ENCODE peak calls at places on chromosomes 7 and 10, in six cellular contexts. L is NB4, F is kidney epithelial cell, K is nephron progenitor cell, N is astrocyte of the spinal cord, X is GM13976. H is an unnamed sample.

GRCh38 chr10:132208489-132209050 is 21.8 kb downstream of the DPYSL4 start:
- DNase-seq in X (no peak), L (no peak), F (no peak), N (no peak), K (no peak), H (no peak)

GRCh38 chr7:979886-980571 is 3.0 kb upstream of the CYP2W1 start:
- DNase-seq in K (no peak), F (peak), L (peak), X (no peak), N (no peak), H (peak)

GRCh38 chr10:88582806-88583583 is at the start of gene RNLS:
- DNase-seq in N (peak), X (peak), K (peak), F (no peak), L (peak), H (peak)

GRCh38 chr7:118689403-118689802 is 464.9 kb downstream of the ANKRD7 start:
- DNase-seq in X (no peak), L (no peak), K (no peak), F (no peak), N (no peak), H (no peak)

GRCh38 chr10:96276831-96277230 is 5.5 kb upstream of the BLNK start:
- DNase-seq in X (no peak), L (no peak), K (no peak), F (no peak), N (no peak), H (no peak)

GRCh38 chr10:79027147-79028055 is 41.4 kb upstream of the ZMIZ1 start:
- DNase-seq in L (peak), F (no peak), X (no peak), K (no peak), N (no peak), H (peak)

GRCh38 chr10:58064714-58065528 is 202.8 kb downstream of the IPMK start:
- DNase-seq in F (peak), L (peak), N (peak), K (peak), X (peak), H (no peak)

GRCh38 chr10:62769574-62770242 is 34.8 kb upstream of the ADO start:
- DNase-seq in L (peak), X (no peak), F (no peak), N (no peak), K (no peak), H (no peak)

GRCh38 chr7:54921116-54921515 is 97.7 kb upstream of the EGFR start:
- DNase-seq in N (no peak), K (no peak), F (no peak), X (no peak), L (no peak), H (no peak)

GRCh38 chr7:43516581-43517342 is 66.1 kb upstream of the STK17A start:
- DNase-seq in X (no peak), F (no peak), N (no peak), K (no peak), L (peak), H (no peak)

GRCh38 chr10:8289186-8289924 is 234.9 kb downstream of the GATA3 start:
- DNase-seq in X (no peak), F (no peak), N (no peak), L (no peak), K (no peak), H (no peak)

GRCh38 chr10:76257816-76258215 is 826.4 kb downstream of the LRMDA start:
- DNase-seq in X (no peak), K (no peak), L (no peak), N (no peak), F (peak), H (no peak)

GRCh38 chr10:44006826-44007225 is 358.1 kb upstream of the ZNF32 start:
- DNase-seq in N (no peak), K (no peak), X (no peak), F (peak), L (no peak), H (no peak)

GRCh38 chr10:72333111-72334012 is 21.4 kb downstream of the DNAJB12 start:
- DNase-seq in X (no peak), L (no peak), F (no peak), K (no peak), N (no peak), H (no peak)

GRCh38 chr10:117163061-117163953 is 25.2 kb upstream of the VAX1 start:
- DNase-seq in N (no peak), K (peak), X (no peak), L (no peak), F (no peak), H (no peak)
- TF ChIP-seq CTCF in N (no peak), K (peak), X (no peak), L (no peak), F (peak), H (peak)

DNA sequence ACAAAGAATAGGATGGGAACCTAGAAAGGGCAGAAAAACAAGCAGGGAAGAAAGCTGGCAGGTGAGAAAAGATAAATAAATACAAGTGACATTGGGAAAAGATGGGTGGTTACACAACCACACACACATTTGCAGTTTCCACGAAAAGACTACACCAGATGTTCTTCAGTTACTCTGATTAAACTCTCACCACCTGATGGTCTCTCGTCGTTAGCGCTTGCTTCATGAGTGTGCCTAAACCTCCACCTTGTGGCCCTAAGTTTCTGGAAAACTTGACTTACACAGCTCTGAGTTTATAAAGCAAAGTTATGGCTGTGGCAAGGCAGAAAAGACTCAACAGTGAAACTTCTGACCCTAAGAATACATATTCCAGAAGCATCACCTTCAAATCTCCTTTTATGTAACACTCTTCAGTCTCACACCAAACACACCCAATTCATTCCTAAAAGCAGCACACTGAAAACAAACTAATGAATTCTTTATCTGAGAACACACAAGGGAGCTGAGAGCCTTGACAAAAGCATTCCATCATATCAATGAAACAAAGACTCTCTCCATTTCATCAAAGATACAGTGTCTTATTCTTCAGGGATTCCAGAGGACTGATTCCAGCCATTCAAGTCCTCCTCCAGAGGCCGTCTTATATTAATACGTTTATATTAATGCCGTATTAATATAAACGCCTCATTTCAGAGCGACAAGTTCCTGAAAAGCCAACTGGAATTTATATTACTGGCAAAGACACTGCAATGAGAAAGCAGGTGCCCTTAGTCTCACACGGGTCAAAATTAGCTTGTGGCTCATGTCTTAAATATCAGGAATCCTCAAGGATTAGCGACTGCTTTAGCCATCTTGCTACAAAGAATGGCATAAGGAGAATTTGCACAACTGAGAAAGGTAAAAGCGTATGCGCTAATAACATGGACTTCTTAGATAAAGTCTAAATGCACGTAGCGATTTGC is 77.6 kb downstream of the RNF216 start:
- DNase-seq in L (no peak), N (no peak), K (no peak), F (no peak), X (no peak), H (no peak)
- TF ChIP-seq CTCF in L (no peak), N (no peak), K (no peak), F (no peak), X (no peak), H (no peak)

DNA sequence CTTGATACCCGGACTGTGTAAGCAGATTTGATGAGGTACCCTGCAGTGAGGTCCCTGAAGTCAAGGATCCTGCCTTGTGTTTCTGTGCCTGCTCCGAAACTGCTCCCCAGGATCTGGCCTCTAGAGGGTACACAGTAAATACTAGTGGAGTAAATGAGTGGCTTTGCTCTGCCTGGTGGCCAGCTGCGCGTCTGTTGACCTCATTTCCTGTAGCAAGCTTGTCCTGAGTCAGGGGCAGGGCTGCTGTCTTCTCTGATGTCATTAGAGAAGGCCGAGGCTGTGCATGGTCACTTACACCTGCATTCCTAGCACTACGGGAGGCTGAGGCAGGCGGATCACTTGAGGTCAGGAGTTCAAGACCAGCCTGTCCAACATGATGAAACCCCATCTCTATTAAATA is 191.8 kb downstream of the FANK1 start:
- DNase-seq in N (peak), L (no peak), F (no peak), K (no peak), X (no peak), H (no peak)
- TF ChIP-seq CTCF in N (peak), L (no peak), F (no peak), K (no peak), X (no peak), H (no peak)

DNA sequence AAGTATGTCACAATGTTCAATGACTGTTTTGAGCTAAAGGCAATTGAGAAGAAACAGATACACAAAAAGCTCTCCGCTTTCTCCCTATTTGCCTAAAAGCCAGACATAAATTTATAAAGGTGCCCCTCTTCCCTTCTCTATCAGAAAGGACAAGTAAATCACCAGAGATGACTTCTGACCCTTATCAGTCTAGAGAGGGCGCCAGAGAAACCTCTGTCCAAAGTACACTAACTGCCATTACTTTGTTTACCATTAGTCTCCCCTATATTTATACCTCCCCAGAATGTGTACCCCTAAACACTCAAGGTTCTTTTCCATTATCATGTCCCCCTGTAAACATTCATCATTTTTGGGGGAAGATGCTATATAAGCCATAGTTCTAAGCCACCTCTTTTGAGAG is 49.3 kb downstream of the TPK1 start:
- DNase-seq in X (peak), F (no peak), K (no peak), N (no peak), L (peak), H (no peak)
- TF ChIP-seq CTCF in X (no peak), F (peak), K (no peak), N (no peak), L (peak), H (peak)

GRCh38 chr7:4166340-4166739 is 515.8 kb upstream of the FOXK1 start:
- DNase-seq in K (no peak), F (no peak), N (no peak), L (no peak), X (no peak), H (no peak)
- TF ChIP-seq CTCF in K (no peak), F (no peak), N (no peak), L (no peak), X (no peak), H (no peak)

GRCh38 chr10:127755758-127756157 is 18.8 kb downstream of the FOXI2 start:
- DNase-seq in N (no peak), K (no peak), L (peak), F (no peak), X (no peak), H (no peak)

GRCh38 chr10:127759276-127759675 is 22.3 kb downstream of the FOXI2 start:
- DNase-seq in F (no peak), L (no peak), K (no peak), N (no peak), X (no peak), H (no peak)

GRCh38 chr10:127756264-127756663 is 19.3 kb downstream of the FOXI2 start:
- DNase-seq in X (no peak), L (no peak), F (no peak), K (no peak), N (no peak), H (no peak)

GRCh38 chr10:127762925-127763324 is 25.9 kb downstream of the FOXI2 start:
- DNase-seq in K (no peak), F (no peak), N (no peak), L (no peak), X (no peak), H (no peak)

GRCh38 chr10:127757033-127757432 is 20.0 kb downstream of the FOXI2 start:
- DNase-seq in L (peak), X (no peak), F (no peak), N (no peak), K (no peak), H (no peak)
- TF ChIP-seq CTCF in L (peak), X (peak), F (no peak), N (no peak), K (no peak), H (no peak)

GRCh38 chr10:106189254-106189653 is 975.3 kb downstream of the SORCS1 start:
- DNase-seq in F (no peak), L (peak), X (peak), K (peak), N (peak), H (no peak)
- TF ChIP-seq CTCF in F (peak), L (peak), X (peak), K (peak), N (peak), H (no peak)